ENCODE peak calls at places on chromosomes 16 and 17, in ten cellular contexts. X, P, K, I, G, Q, S, N, R and L are unnamed samples.

GRCh38 chr16:31476305-31477219 is 4.6 kb downstream of the TGFB1I1 start:
- DNase-seq in X (peak), P (no peak), K (peak), I (peak), G (no peak), Q (no peak), S (no peak), N (no peak), R (no peak), L (no peak)

GRCh38 chr17:40068917-40069750 is 6.4 kb downstream of the THRA start:
- DNase-seq in X (peak), P (peak), K (peak), I (peak), G (no peak), Q (peak), S (peak), N (peak), R (peak), L (peak)

GRCh38 chr17:34930283-34930682 is 31.0 kb downstream of the CCT6B start:
- DNase-seq in X (no peak), P (no peak), K (no peak), I (no peak), G (no peak), Q (no peak), S (no peak), N (no peak), R (no peak), L (no peak)

GRCh38 chr16:51497541-51498211 is 346.6 kb upstream of the SALL1 start:
- DNase-seq in X (no peak), P (no peak), K (no peak), I (no peak), G (no peak), Q (no peak), S (no peak), N (no peak), R (no peak), L (peak)

GRCh38 chr17:79463421-79464309 is 147.2 kb downstream of the RBFOX3 start:
- DNase-seq in X (no peak), P (no peak), K (no peak), I (no peak), G (no peak), Q (no peak), S (no peak), N (no peak), R (no peak), L (no peak)

GRCh38 chr17:76240461-76241204 is at the start of gene RNF157:
- DNase-seq in X (peak), P (no peak), K (no peak), I (peak), G (peak), Q (peak), S (no peak), N (peak), R (peak), L (peak)

GRCh38 chr17:60167095-60167741 is 17.4 kb downstream of the CA4 start:
- DNase-seq in X (peak), P (no peak), K (peak), I (no peak), G (no peak), Q (no peak), S (no peak), N (no peak), R (no peak), L (peak)

GRCh38 chr17:36934759-36935630 is 2.3 kb upstream of the LHX1 start:
- DNase-seq in X (no peak), P (no peak), K (no peak), I (no peak), G (peak), Q (no peak), S (no peak), N (peak), R (no peak), L (no peak)

GRCh38 chr17:79644617-79645016 is 33.8 kb upstream of the RBFOX3 start:
- DNase-seq in X (no peak), P (no peak), K (no peak), I (no peak), G (no peak), Q (no peak), S (no peak), N (no peak), R (no peak), L (no peak)

GRCh38 chr17:15264542-15264941 is 584 bp downstream of the PMP22 start:
- DNase-seq in X (no peak), P (no peak), K (peak), I (peak), G (no peak), Q (no peak), S (no peak), N (no peak), R (no peak), L (no peak)

GRCh38 chr16:54284931-54285413 is 1.6 kb downstream of the IRX3 start:
- DNase-seq in X (no peak), P (no peak), K (no peak), I (no peak), G (no peak), Q (no peak), S (peak), N (no peak), R (no peak), L (peak)

GRCh38 chr17:42655528-42655927 is 3.6 kb upstream of the TUBG2 start:
- DNase-seq in X (no peak), P (no peak), K (no peak), I (no peak), G (no peak), Q (peak), S (no peak), N (no peak), R (no peak), L (peak)

GRCh38 chr16:69707920-69708683 is 18.3 kb downstream of the NQO1 start:
- DNase-seq in X (no peak), P (no peak), K (no peak), I (no peak), G (no peak), Q (no peak), S (no peak), N (no peak), R (no peak), L (no peak)
- H3K4me3 ChIP-seq in X (no peak), P (no peak), K (no peak), I (no peak), G (no peak), Q (no peak), S (no peak), N (no peak), R (no peak), L (no peak)

DNA sequence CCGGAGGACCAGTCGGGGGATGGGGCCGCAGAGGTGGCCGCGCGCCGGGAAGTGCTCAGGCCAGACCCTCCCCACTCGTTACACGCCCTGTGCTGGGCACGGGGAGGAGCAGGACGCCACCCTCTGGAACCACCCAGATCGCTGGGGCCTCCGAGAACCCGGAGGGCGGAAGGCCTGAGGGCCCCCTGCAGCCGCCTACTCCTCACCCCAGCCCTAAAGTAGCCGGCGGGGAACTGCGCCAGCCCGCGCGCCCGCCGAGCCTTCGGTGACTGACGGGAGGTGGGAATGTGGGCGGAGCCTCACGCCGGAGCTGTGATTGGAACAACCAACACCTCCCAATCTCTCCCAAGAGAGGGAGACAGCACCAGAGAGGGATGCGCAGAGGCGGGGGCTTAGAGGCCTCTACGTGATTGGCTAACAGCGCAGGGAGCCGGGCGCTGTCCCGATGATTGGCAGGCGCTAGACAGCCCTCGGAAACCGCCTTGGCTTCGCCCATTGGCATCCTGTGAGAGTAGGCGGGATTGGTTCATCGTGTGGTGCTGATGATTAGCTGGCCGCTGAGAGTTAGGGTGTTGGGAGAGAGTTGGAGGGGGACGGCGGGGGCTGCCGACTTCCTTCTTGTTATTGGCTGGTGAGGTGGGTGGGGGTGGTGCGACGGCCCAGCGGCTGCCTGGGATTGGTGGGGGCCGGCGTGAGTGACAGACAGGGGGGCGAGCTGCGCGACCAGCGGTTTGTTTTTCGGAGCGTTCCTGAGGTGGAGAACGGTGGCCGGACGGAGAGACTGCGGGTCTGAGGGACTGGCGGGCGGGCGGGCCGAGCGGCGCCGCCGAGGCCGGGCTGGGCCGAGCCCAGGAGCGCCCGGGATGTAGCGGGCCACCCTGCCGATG is at the start of gene MAP3K3:
- DNase-seq in X (peak), P (peak), K (peak), I (peak), G (peak), Q (peak), S (peak), N (peak), R (peak), L (peak)
- TF ChIP-seq CTCF in X (no peak), P (peak), K (no peak), I (peak), G (no peak), Q (peak), S (no peak), N (peak), R (peak), L (no peak)

GRCh38 chr17:74795327-74796020 is 19.3 kb upstream of the NAT9 start:
- DNase-seq in X (no peak), P (no peak), K (no peak), I (no peak), G (no peak), Q (no peak), S (no peak), N (peak), R (no peak), L (no peak)
- H3K4me3 ChIP-seq in X (no peak), P (no peak), K (no peak), I (no peak), G (no peak), Q (no peak), S (no peak), N (no peak), R (no peak), L (no peak)

GRCh38 chr17:3879181-3879580 is 13.7 kb downstream of the CAMKK1 start:
- DNase-seq in X (no peak), P (no peak), K (no peak), I (no peak), G (no peak), Q (peak), S (no peak), N (peak), R (peak), L (peak)
- TF ChIP-seq CTCF in X (no peak), P (no peak), K (no peak), I (no peak), G (no peak), Q (no peak), S (no peak), N (no peak), R (no peak), L (no peak)